ENCODE peak calls at places on chromosome 20, in nine cellular contexts. L, D, N, U, B, X, C, V and Z are unnamed samples.
A peak's percentile ranks its signal among the peaks of the same experiment; 100 is the strongest.

GRCh38 chr20:14093652-14094051 is 98.3 kb downstream of the MACROD2 start:
- DNase-seq in C (no peak), D (no peak), V (peak; percentile 35), B (no peak), X (no peak), N (no peak), L (peak; percentile 41), U (peak; percentile 7), Z (peak; percentile 15)

GRCh38 chr20:1367479-1367878 is 25.4 kb downstream of the FKBP1A start:
- DNase-seq in U (no peak), V (no peak), D (no peak), X (no peak), C (no peak), L (no peak), B (no peak), N (no peak), Z (no peak)

GRCh38 chr20:61980647-61981583 is 84.8 kb downstream of the TAF4 start:
- DNase-seq in N (peak; percentile 46), D (peak; percentile 56), X (no peak), B (peak; percentile 41), V (peak; percentile 66), L (peak; percentile 54), C (no peak), U (peak; percentile 63), Z (no peak)

GRCh38 chr20:8355453-8355852 is 223.4 kb downstream of the PLCB1 start:
- DNase-seq in C (no peak), X (no peak), V (no peak), D (no peak), L (no peak), N (no peak), U (no peak), B (no peak), Z (no peak)

GRCh38 chr20:46131396-46131795 is 13.3 kb downstream of the CD40 start:
- DNase-seq in N (no peak), D (no peak), C (no peak), X (no peak), B (no peak), V (no peak), U (no peak), L (no peak), Z (no peak)

GRCh38 chr20:50590348-50590664 is 80.1 kb downstream of the PTPN1 start:
- DNase-seq in L (no peak), U (no peak), C (no peak), B (no peak), N (no peak), X (no peak), D (no peak), V (no peak), Z (no peak)

GRCh38 chr20:44208770-44209169 is 1.8 kb downstream of the OSER1 start:
- DNase-seq in B (no peak), C (no peak), V (peak; percentile 59), X (no peak), N (no peak), D (no peak), L (no peak), U (peak; percentile 51), Z (no peak)

GRCh38 chr20:19482726-19483125 is 270.3 kb downstream of the SLC24A3 start:
- DNase-seq in V (no peak), D (no peak), X (no peak), L (no peak), U (no peak), C (no peak), N (no peak), B (no peak), Z (no peak)

GRCh38 chr20:38126146-38126912 is 38.7 kb downstream of the TGM2 start:
- DNase-seq in U (no peak), V (no peak), X (no peak), N (no peak), D (no peak), L (peak; percentile 33), C (peak; percentile 51), B (no peak), Z (no peak)

GRCh38 chr20:38129248-38129865 is 35.7 kb downstream of the TGM2 start:
- DNase-seq in U (no peak), C (peak; percentile 16), B (no peak), D (no peak), N (no peak), X (no peak), V (no peak), L (no peak), Z (no peak)

GRCh38 chr20:38127011-38127621 is 38.0 kb downstream of the TGM2 start:
- DNase-seq in L (peak; percentile 43), X (no peak), N (no peak), D (no peak), V (peak; percentile 77), C (peak; percentile 73), B (no peak), U (no peak), Z (no peak)

GRCh38 chr20:38128691-38129090 is 36.4 kb downstream of the TGM2 start:
- DNase-seq in V (no peak), D (no peak), U (no peak), L (no peak), C (peak; percentile 16), B (no peak), N (no peak), X (no peak), Z (no peak)

GRCh38 chr20:38127920-38128528 is 37.0 kb downstream of the TGM2 start:
- DNase-seq in B (no peak), D (no peak), N (no peak), U (no peak), L (no peak), C (peak; percentile 10), V (no peak), X (no peak), Z (no peak)
- H3K4me1 ChIP-seq in B (peaks cover 38% of the 10 kb centered on the region), D (no peaks in the 10 kb centered on the region), N (peaks cover 65% of the 10 kb centered on the region), U (peaks cover 24% of the 10 kb centered on the region), L (peaks cover 31% of the 10 kb centered on the region), C (no peaks in the 10 kb centered on the region), V (peaks cover 47% of the 10 kb centered on the region), X (peaks cover 2% of the 10 kb centered on the region), Z (peaks cover 10% of the 10 kb centered on the region)

DNA sequence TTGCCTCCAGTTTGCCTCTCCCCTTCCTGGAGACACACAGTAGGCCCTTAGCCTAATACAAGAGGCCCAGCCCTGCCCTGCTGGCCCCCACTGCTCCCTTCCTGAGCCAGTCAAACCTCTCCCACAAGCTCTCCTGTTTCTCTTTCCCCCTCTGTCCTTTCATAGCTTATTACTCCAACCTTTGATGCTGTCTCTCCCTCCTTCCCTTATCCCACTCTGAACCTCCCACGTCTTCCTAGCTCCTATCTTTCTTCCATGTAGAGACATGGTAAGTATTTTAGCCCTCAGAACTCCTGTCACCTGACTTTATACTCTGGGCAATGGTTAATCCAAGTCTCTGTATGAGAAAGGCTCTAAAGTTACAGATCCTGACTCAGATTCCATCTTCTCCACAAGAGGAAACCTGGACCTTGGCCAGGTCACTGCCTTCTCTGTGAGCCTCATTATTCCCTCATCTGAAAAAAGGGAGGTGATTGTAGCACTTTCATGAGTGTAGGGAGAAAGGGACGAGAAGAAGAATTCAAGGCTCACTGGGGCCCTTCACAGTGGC is 6.7 kb downstream of the TGIF2 start:
- DNase-seq in D (no peak), V (no peak), B (no peak), U (no peak), N (no peak), L (no peak), C (peak; percentile 77), X (no peak), Z (no peak)
- H3K4me1 ChIP-seq in D (peaks cover 36% of the 10 kb centered on the region), V (peaks cover 19% of the 10 kb centered on the region), B (peaks cover 19% of the 10 kb centered on the region), U (peaks cover 10% of the 10 kb centered on the region), N (peaks cover 18% of the 10 kb centered on the region), L (peaks cover 12% of the 10 kb centered on the region), C (no peaks in the 10 kb centered on the region), X (no peaks in the 10 kb centered on the region), Z (peaks cover 2% of the 10 kb centered on the region)

DNA sequence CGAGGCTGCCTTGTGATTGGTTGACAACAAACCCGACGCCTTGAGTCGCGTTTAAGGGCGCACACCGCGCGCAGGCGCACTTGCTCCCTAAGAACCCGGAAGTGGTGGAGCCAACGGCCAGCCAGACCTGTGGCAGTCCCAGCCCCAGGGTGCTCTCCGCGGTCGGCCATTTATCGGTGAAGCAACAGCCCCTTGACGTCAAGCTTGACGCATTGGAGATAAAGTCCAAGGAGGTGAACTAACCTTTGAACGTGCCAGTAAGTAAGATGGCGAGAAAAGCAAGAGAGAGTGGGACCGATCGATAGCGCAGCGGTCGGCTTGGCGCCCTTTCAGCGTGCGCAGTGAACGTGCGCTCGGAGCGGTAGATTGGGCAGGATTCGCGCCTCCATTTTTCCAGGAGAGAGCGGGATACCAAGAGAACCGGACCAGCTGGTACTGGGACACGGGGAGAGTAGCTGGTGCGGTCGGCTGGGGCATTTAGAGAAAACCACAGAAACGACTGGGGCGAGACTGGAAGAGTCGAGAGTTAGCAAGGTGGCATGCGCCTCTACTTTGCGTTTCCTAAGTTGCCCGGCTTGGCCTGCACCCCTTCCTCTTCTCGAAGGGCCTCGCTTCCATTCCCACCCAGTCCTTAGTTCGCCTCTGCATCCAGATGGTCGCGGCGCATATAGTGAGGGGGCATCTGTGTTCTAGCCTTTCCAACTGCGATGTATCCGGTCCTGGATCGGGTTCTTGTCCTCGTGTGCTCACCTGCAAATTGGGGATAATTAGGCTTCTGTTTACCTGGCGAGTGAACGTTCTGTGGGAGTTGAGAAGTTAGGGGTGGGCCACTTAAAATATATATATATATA is at the start of gene CSTF1:
- DNase-seq in L (peak; percentile 99), X (peak; percentile 100), C (peak; percentile 99), D (peak; percentile 99), N (peak; percentile 98), B (peak; percentile 99), V (peak; percentile 100), U (peak; percentile 100), Z (peak; percentile 99)
- H3K4me1 ChIP-seq in L (peaks cover 38% of the 10 kb centered on the region), X (peaks cover 3% of the 10 kb centered on the region), C (no peaks in the 10 kb centered on the region), D (peaks cover 15% of the 10 kb centered on the region), N (peaks cover 32% of the 10 kb centered on the region), B (peaks cover 20% of the 10 kb centered on the region), V (peaks cover 24% of the 10 kb centered on the region), U (peaks cover 13% of the 10 kb centered on the region), Z (no peaks in the 10 kb centered on the region)

GRCh38 chr20:59123011-59123676 is 40.5 kb upstream of the ZNF831 start:
- DNase-seq in N (no peak), B (no peak), D (no peak), L (no peak), C (no peak), X (no peak), V (no peak), U (no peak), Z (no peak)

GRCh38 chr20:59120491-59120890 is 43.1 kb upstream of the ZNF831 start:
- DNase-seq in U (no peak), X (no peak), L (no peak), N (no peak), B (no peak), D (no peak), V (no peak), C (no peak), Z (no peak)

GRCh38 chr20:59120919-59121318 is 42.7 kb upstream of the ZNF831 start:
- DNase-seq in C (no peak), B (no peak), L (no peak), V (no peak), N (no peak), U (no peak), X (no peak), D (no peak), Z (no peak)

GRCh38 chr20:59122377-59122932 is 41.2 kb upstream of the ZNF831 start:
- DNase-seq in L (no peak), X (no peak), N (no peak), U (no peak), C (no peak), D (no peak), V (no peak), B (no peak), Z (no peak)

DNA sequence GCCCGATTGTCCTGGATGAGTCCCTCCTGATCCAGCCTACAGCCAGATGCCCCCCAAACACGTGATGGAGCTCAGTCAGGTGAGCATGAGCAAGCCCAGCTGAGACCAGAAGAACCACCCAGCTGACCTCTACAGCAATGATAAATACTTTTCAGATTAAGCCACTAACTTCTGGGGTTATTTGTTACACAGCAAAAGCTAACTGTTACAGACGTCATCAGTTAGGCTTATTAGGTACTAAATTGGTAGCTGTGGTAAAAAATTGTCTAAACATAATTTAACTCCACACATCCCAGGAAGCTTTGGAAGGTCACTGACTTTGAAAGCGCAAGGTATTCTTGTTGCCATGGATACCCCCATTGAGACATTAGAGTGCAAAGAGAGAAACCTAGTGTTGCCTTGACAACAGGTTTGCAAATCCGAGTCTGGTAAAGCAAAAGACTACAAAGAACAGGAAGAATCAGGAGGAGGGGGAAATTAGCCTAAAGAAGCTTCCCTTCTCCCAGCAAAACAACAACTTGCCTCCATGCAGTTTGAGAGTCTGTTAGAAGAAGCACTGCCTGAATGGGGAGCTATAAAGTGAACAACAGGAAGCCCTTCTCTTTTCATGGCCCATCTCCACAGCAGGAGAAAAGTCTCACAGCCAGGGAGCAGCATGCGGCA is 41.8 kb upstream of the ZNF831 start:
- DNase-seq in B (no peak), X (no peak), N (no peak), U (no peak), V (no peak), D (peak; percentile 88), L (no peak), C (no peak), Z (no peak)
- H3K4me1 ChIP-seq in B (no peaks in the 10 kb centered on the region), X (no peaks in the 10 kb centered on the region), N (no peaks in the 10 kb centered on the region), U (no peaks in the 10 kb centered on the region), V (no peaks in the 10 kb centered on the region), D (peaks cover 29% of the 10 kb centered on the region), L (no peaks in the 10 kb centered on the region), C (no peaks in the 10 kb centered on the region), Z (no peaks in the 10 kb centered on the region)